ENCODE peak calls at places on chromosomes 4 and X, in seven cellular contexts. P is A549, H is body of pancreas, C is lower leg skin, N is HCT116, R is endothelial cell of umbilical vein, M is esophagus muscularis mucosa. K is an unnamed sample.

GRCh38 chr4:73068496-73069337 is 799 bp downstream of the COX18 start:
- DNase-seq in P (no peak), H (peak), C (no peak), N (no peak), R (peak), M (no peak), K (no peak)

GRCh38 chr4:158295053-158295452 is 84.8 kb downstream of the TMEM144 start:
- DNase-seq in P (no peak), H (no peak), C (no peak), N (no peak), R (no peak), M (no peak), K (no peak)

GRCh38 chrX:86910602-86911311 is 606.8 kb upstream of the KLHL4 start:
- DNase-seq in P (no peak), H (no peak), C (no peak), N (no peak), R (no peak), M (no peak), K (no peak)

GRCh38 chrX:9340619-9341304 is 124.1 kb upstream of the TBL1X start:
- DNase-seq in P (no peak), H (peak), C (peak), N (no peak), R (peak), M (no peak), K (peak)

GRCh38 chr4:105198541-105198940 is 51.9 kb downstream of the TET2 start:
- DNase-seq in P (no peak), H (no peak), C (no peak), N (no peak), R (no peak), M (no peak), K (no peak)

GRCh38 chr4:81214518-81215218 is 354 bp downstream of the PRKG2 start:
- DNase-seq in P (no peak), H (no peak), C (no peak), N (no peak), R (no peak), M (no peak), K (peak)

GRCh38 chr4:26441110-26441509 is 49.2 kb downstream of the CCKAR start:
- DNase-seq in P (no peak), H (no peak), C (no peak), N (no peak), R (no peak), M (no peak), K (no peak)

GRCh38 chrX:109732319-109732779 is 708 bp downstream of the ACSL4 start:
- DNase-seq in P (peak), H (peak), C (no peak), N (no peak), R (peak), M (no peak), K (no peak)

GRCh38 chrX:123310112-123310511 is 126.0 kb downstream of the GRIA3 start:
- DNase-seq in P (no peak), H (no peak), C (no peak), N (no peak), R (no peak), M (no peak), K (no peak)

GRCh38 chr4:7105261-7105660 is 37.4 kb upstream of the GRPEL1 start:
- DNase-seq in P (no peak), H (no peak), C (no peak), N (no peak), R (no peak), M (no peak), K (no peak)

GRCh38 chr4:81555489-81555888 is 83.8 kb upstream of the RASGEF1B start:
- DNase-seq in P (no peak), H (no peak), C (no peak), N (no peak), R (no peak), M (no peak), K (no peak)

GRCh38 chrX:15059488-15059887 is 186.3 kb downstream of the MOSPD2 start:
- DNase-seq in P (no peak), H (no peak), C (no peak), N (no peak), R (no peak), M (no peak), K (no peak)

GRCh38 chrX:98371994-98372393 is 1488.3 kb downstream of the RPA4 start:
- DNase-seq in P (no peak), H (no peak), C (no peak), N (no peak), R (no peak), M (no peak), K (no peak)

GRCh38 chr4:168569066-168569908 is 72.4 kb downstream of the PALLD start:
- DNase-seq in P (no peak), H (peak), C (no peak), N (peak), R (peak), M (no peak), K (no peak)

GRCh38 chr4:139553751-139554670 is 2.0 kb downstream of the SETD7 start:
- DNase-seq in P (no peak), H (no peak), C (no peak), N (no peak), R (peak), M (no peak), K (no peak)

GRCh38 chr4:42331914-42332368 is 65.3 kb upstream of the SHISA3 start:
- DNase-seq in P (peak), H (peak), C (peak), N (peak), R (peak), M (no peak), K (no peak)

GRCh38 chr4:28973591-28974350 is 1746.4 kb upstream of the PCDH7 start:
- DNase-seq in P (no peak), H (no peak), C (no peak), N (no peak), R (no peak), M (no peak), K (no peak)

GRCh38 chrX:18210470-18210869 is 10.2 kb downstream of the BEND2 start:
- DNase-seq in P (no peak), H (no peak), C (no peak), N (no peak), R (no peak), M (no peak), K (no peak)

GRCh38 chr4:81069706-81070331 is 39.3 kb downstream of the BMP3 start:
- DNase-seq in P (peak), H (peak), C (peak), N (peak), R (peak), M (no peak), K (no peak)

GRCh38 chr4:179738822-179739221 is 2296.6 kb upstream of the AGA start:
- DNase-seq in P (no peak), H (no peak), C (no peak), N (no peak), R (no peak), M (no peak), K (no peak)

GRCh38 chr4:5463361-5463760 is 245.0 kb downstream of the EVC2 start:
- DNase-seq in P (no peak), H (no peak), C (no peak), N (no peak), R (no peak), M (no peak), K (peak)

GRCh38 chr4:94550851-94551250 is 99.1 kb downstream of the PDLIM5 start:
- DNase-seq in P (no peak), H (no peak), C (no peak), N (no peak), R (no peak), M (no peak), K (no peak)

GRCh38 chr4:175470141-175470540 is 341.9 kb downstream of the GPM6A start:
- DNase-seq in P (no peak), H (no peak), C (no peak), N (no peak), R (no peak), M (no peak), K (no peak)

GRCh38 chrX:124223524-124223923 is 108.9 kb upstream of the TEX13D start:
- DNase-seq in P (no peak), H (no peak), C (no peak), N (no peak), R (no peak), M (no peak), K (no peak)

GRCh38 chrX:148192547-148192946 is 211.4 kb downstream of the FMR1NB start:
- DNase-seq in P (no peak), H (no peak), C (no peak), N (no peak), R (no peak), M (no peak), K (no peak)

GRCh38 chr4:112036881-112037280 is 108.4 kb upstream of the FAM241A start:
- DNase-seq in P (no peak), H (no peak), C (no peak), N (no peak), R (no peak), M (no peak), K (no peak)

GRCh38 chr4:61200991-61201526 is 933 bp downstream of the ADGRL3 start:
- DNase-seq in P (no peak), H (no peak), C (no peak), N (no peak), R (no peak), M (no peak), K (no peak)

DNA sequence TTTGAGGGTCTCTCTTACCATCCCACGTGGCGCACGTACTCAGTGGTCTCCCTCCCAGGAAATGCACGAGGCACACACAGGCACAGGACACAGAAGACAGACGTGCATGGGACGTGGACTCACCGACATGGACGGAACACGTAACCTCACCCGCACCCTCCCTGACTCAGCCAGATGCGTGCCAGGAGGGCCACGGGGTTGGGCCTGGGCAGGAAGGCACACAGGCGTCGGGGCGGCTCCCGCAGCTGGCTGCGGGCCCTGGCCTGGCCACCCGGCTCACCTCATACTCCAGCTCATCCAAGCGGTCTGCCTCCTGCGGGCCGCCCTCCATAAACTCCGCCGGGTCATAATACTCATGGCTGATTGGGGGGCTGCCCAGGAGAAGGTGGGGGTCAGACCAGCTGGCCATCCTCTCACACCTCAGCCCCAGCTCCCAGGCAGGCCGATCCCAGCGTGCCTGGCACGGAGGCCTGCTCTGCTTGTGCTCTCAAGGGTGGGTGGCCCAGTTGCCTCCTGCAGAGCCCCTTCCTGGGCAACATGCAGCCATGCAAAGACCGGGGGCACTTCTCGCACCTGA is 12.6 kb downstream of the SSR4 start:
- DNase-seq in P (no peak), H (no peak), C (no peak), N (no peak), R (no peak), M (no peak), K (no peak)
- H3K4me3 ChIP-seq in P (no peak), H (no peak), C (no peak), N (no peak), R (no peak), M (no peak), K (no peak)

GRCh38 chrX:1452497-1453389 is at the start of gene ASMTL:
- DNase-seq in P (peak), H (peak), C (peak), N (peak), R (peak), M (peak), K (peak)

GRCh38 chrX:1453951-1454785 is 1.5 kb upstream of the ASMTL start:
- DNase-seq in P (peak), H (peak), C (peak), N (peak), R (peak), M (peak), K (peak)

GRCh38 chrX:1451676-1452496 is 823 bp downstream of the ASMTL start:
- DNase-seq in P (no peak), H (no peak), C (peak), N (no peak), R (no peak), M (peak), K (peak)

GRCh38 chrX:1451251-1451675 is 1.4 kb downstream of the ASMTL start:
- DNase-seq in P (no peak), H (no peak), C (no peak), N (no peak), R (no peak), M (peak), K (no peak)

DNA sequence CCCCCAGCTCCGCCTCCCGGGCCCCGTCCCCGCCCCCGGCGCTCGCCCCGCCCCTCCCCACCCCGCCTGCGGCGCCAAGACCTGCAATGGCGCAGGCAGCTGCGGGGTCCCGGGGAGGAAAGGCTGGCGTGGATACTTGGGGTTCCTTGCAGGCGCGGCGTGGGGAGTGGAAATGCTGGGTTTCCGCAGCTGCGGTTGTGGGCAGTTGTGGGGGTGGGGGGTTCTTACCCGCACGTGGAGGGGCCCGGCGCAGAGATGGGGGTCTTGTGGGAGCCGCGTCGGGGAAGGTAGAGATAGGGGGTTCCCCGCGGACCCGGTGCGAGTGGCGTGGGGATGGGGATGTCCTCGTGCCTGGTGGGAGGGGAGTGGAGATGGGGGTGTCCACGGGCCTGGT is 678 bp upstream of the ASMTL start:
- DNase-seq in P (peak), H (no peak), C (no peak), N (no peak), R (no peak), M (no peak), K (peak)
- TF ChIP-seq POLR2A in P (peak), H (peak), C (no peak), N (no peak), R (no peak), M (no peak), K (no peak)

GRCh38 chr4:87527446-87528240 is 1.5 kb downstream of the SPARCL1 start:
- DNase-seq in P (no peak), H (peak), C (no peak), N (no peak), R (no peak), M (no peak), K (no peak)

GRCh38 chr4:87529187-87529586 is at the start of gene SPARCL1:
- DNase-seq in P (no peak), H (peak), C (no peak), N (no peak), R (no peak), M (no peak), K (no peak)

GRCh38 chr4:87523307-87523706 is 5.9 kb downstream of the SPARCL1 start:
- DNase-seq in P (no peak), H (no peak), C (no peak), N (no peak), R (no peak), M (no peak), K (no peak)

GRCh38 chr4:87524456-87524855 is 4.7 kb downstream of the SPARCL1 start:
- DNase-seq in P (no peak), H (no peak), C (no peak), N (no peak), R (no peak), M (no peak), K (no peak)

DNA sequence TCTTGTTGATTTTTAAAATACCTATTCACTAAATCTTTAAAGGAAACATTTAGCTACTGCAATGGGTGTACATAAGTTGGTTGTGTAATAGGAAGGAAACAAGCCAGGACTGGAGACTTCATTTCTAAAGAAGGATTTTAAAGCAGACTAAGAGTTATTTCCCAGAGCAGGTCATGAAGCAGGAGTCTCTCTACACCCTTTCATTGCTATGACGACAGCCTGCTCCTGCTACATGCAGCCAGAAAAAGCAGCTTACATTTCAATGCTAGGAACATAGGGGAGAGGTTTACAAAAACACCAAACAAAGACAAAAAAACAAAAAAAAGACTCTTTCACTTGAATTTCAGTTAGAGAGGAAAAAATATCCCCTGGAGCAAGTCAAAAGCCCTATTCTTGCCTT is 3.5 kb downstream of the SPARCL1 start:
- DNase-seq in P (no peak), H (no peak), C (no peak), N (no peak), R (no peak), M (no peak), K (no peak)
- H3K4me3 ChIP-seq in P (no peak), H (no peak), C (no peak), N (no peak), R (no peak), M (peak), K (peak)

DNA sequence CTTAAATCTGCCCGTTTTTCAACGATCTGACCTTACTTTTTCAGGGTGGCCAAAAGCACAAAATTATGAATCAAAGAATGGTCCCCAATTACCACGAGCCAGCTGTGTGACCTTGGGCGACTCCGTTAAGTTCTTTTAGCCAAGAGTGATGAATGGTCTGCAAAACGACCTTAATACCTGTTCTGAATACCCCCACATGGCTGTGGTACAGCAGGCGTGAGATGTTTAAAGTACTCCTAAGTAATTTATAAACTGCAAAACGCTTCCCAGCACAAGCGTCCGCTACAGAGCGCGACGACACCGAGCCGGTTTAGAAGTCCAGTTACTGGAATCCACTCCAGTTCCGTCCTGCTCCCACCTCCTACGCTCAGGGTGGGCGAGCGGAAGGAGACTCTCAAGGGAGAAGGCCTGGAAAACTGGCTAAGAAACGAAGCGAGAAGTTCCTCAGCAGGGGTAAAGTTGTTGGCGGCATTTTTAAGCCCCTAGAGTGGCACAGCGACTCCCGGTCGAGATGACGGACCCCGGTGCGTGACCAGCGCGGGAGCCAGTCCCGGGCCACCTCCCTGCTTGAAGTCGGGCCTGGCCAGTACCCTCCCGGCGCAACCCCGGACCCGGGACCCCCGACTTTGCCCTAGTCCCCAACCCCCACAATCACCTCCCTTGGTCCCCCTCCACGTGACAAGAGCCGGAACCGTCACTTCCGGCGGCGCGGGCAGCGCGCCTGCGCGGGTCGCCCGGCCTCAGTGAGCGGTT is 696 bp upstream of the BMP2K start:
- DNase-seq in P (peak), H (peak), C (peak), N (peak), R (peak), M (peak), K (peak)
- TF ChIP-seq POLR2A in P (peak), H (peak), C (no peak), N (peak), R (peak), M (no peak), K (no peak)

GRCh38 chrX:103793541-103793932 is 16.9 kb downstream of the PLP1 start:
- DNase-seq in P (no peak), H (no peak), C (no peak), N (no peak), R (no peak), M (no peak), K (no peak)
- H3K4me3 ChIP-seq in P (no peak), H (no peak), C (no peak), N (no peak), R (no peak), M (no peak), K (no peak)

GRCh38 chr4:152780267-152780811 is 585 bp downstream of the ARFIP1 start:
- DNase-seq in P (no peak), H (peak), C (peak), N (no peak), R (no peak), M (no peak), K (no peak)

GRCh38 chr4:152777488-152777887 is 2.0 kb downstream of the TIGD4 start:
- DNase-seq in P (no peak), H (no peak), C (no peak), N (no peak), R (no peak), M (no peak), K (no peak)

GRCh38 chr4:152776352-152776751 is 3.2 kb downstream of the TIGD4 start:
- DNase-seq in P (no peak), H (no peak), C (no peak), N (no peak), R (peak), M (no peak), K (no peak)

GRCh38 chr4:152778656-152779512 is 646 bp downstream of the TIGD4 start:
- DNase-seq in P (peak), H (peak), C (no peak), N (no peak), R (peak), M (no peak), K (peak)

GRCh38 chr4:152779513-152780266 is at the start of the genes ARFIP1 and TIGD4:
- DNase-seq in P (peak), H (peak), C (peak), N (peak), R (peak), M (peak), K (peak)
- TF ChIP-seq POLR2A in P (peak), H (peak), C (no peak), N (no peak), R (peak), M (no peak), K (no peak)

DNA sequence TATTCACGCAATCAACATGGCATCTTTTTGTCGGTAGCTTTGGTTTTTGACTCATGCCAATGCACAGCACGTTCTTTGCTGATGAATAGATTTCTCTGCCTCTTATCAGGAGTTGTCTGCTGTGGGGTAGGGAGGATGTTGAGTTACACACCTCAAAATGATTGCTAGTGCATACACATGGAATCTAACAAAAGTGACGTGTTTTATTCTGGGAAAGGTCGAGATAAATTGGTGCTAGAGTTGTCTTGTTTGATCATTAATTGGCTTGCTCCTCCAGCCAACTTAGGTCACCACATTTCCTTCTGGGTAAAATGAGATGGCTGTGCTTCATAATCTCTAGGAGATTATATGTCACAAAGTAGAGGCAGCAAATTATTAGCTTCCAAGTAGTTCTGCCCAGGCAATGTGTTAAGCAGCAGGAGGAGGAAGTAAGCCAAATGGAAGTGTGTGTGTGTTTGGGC is 3.9 kb downstream of the RAB9A start:
- DNase-seq in P (no peak), H (no peak), C (no peak), N (peak), R (no peak), M (no peak), K (no peak)
- H3K4me3 ChIP-seq in P (no peak), H (no peak), C (no peak), N (no peak), R (no peak), M (no peak), K (no peak)

GRCh38 chrX:11757729-11758399 is at the start of gene MSL3:
- DNase-seq in P (peak), H (peak), C (no peak), N (no peak), R (peak), M (no peak), K (peak)
- TF ChIP-seq POLR2A in P (peak), H (peak), C (no peak), N (no peak), R (peak), M (no peak), K (no peak)